ENCODE peak calls at places on chromosome 20, in six cellular contexts. H is KG1, Z is endothelial cell, M is neural crest cell, O is iris pigment epithelial cell, J is AG10803. X is an unnamed sample.

GRCh38 chr20:62921119-62921687 is 5.1 kb downstream of the DIDO1 start:
- DNase-seq in M (peak; percentile 61), H (no peak), O (peak; percentile 80), J (peak; percentile 43), Z (peak; percentile 70), X (peak; percentile 36)

GRCh38 chr20:38412877-38413577 is 22.1 kb downstream of the SNHG17 start:
- DNase-seq in Z (no peak), O (no peak), H (no peak), M (no peak), J (peak; percentile 60), X (no peak)

GRCh38 chr20:52889225-52889624 is 82.9 kb upstream of the TSHZ2 start:
- DNase-seq in J (peak; percentile 59), M (no peak), Z (no peak), O (peak; percentile 3), H (no peak), X (no peak)

GRCh38 chr20:50267041-50267865 is 76.6 kb downstream of the CEBPB start:
- DNase-seq in J (peak; percentile 89), O (no peak), M (no peak), H (no peak), Z (no peak), X (no peak)

GRCh38 chr20:51624157-51624731 is 81.7 kb upstream of the NFATC2 start:
- DNase-seq in Z (peak; percentile 83), O (peak; percentile 62), M (peak; percentile 82), H (peak; percentile 63), J (peak; percentile 52), X (peak; percentile 46)

GRCh38 chr20:49987868-49988690 is 5.3 kb downstream of the SNAI1 start:
- DNase-seq in J (no peak), M (no peak), H (no peak), Z (no peak), O (no peak), X (no peak)

GRCh38 chr20:58984691-58985090 is 3.6 kb downstream of the NELFCD start:
- DNase-seq in H (no peak), Z (no peak), J (no peak), M (no peak), O (no peak), X (no peak)

GRCh38 chr20:10555865-10556308 is 117.9 kb downstream of the JAG1 start:
- DNase-seq in Z (no peak), H (no peak), J (peak; percentile 74), O (peak; percentile 77), M (no peak), X (no peak)

GRCh38 chr20:59010321-59010994 is 3.4 kb upstream of the CTSZ start:
- DNase-seq in M (no peak), J (no peak), Z (peak; percentile 9), O (no peak), H (no peak), X (no peak)

GRCh38 chr20:58659841-58660240 is 8.8 kb downstream of the STX16 start:
- DNase-seq in Z (no peak), H (no peak), O (no peak), J (no peak), M (no peak), X (no peak)

GRCh38 chr20:58618694-58619540 is 32.2 kb upstream of the STX16 start:
- DNase-seq in Z (no peak), J (peak; percentile 88), H (no peak), O (peak; percentile 82), M (no peak), X (no peak)

GRCh38 chr20:11035211-11035610 is 361.4 kb upstream of the JAG1 start:
- DNase-seq in H (no peak), M (no peak), O (peak; percentile 58), Z (no peak), J (no peak), X (no peak)

GRCh38 chr20:4726710-4727391 is 5.1 kb downstream of the PRND start:
- DNase-seq in Z (no peak), J (peak; percentile 70), O (peak; percentile 78), M (no peak), H (no peak), X (no peak)

GRCh38 chr20:61900376-61901293 is 165.0 kb downstream of the TAF4 start:
- DNase-seq in J (no peak), M (no peak), O (no peak), Z (no peak), H (no peak), X (no peak)

GRCh38 chr20:60249436-60249835 is 291.2 kb downstream of the CDH26 start:
- DNase-seq in H (no peak), J (peak; percentile 92), O (peak; percentile 73), Z (no peak), M (no peak), X (no peak)

GRCh38 chr20:60055740-60056139 is 97.5 kb downstream of the CDH26 start:
- DNase-seq in J (peak; percentile 34), H (peak; percentile 80), O (peak; percentile 35), Z (no peak), M (no peak), X (no peak)

GRCh38 chr20:51470907-51471411 is 71.6 kb downstream of the NFATC2 start:
- DNase-seq in O (no peak), Z (no peak), J (no peak), M (no peak), H (no peak), X (no peak)

GRCh38 chr20:37714973-37715657 is 21.3 kb downstream of the CTNNBL1 start:
- DNase-seq in O (peak; percentile 84), J (peak; percentile 38), Z (no peak), H (peak; percentile 7), M (no peak), X (no peak)

GRCh38 chr20:63639093-63639860 is 12.4 kb upstream of the GMEB2 start:
- DNase-seq in H (no peak), J (no peak), M (no peak), Z (no peak), O (no peak), X (no peak)

GRCh38 chr20:46720019-46720418 is 10.6 kb downstream of the SLC2A10 start:
- DNase-seq in H (no peak), M (no peak), J (no peak), O (no peak), Z (no peak), X (no peak)

GRCh38 chr20:313948-314347 is 11.4 kb upstream of the SOX12 start:
- DNase-seq in O (peak; percentile 76), H (no peak), J (peak; percentile 73), Z (no peak), M (no peak), X (no peak)

GRCh38 chr20:11041396-11041795 is 367.6 kb upstream of the JAG1 start:
- DNase-seq in Z (no peak), M (no peak), J (no peak), O (peak; percentile 59), H (no peak), X (no peak)

GRCh38 chr20:3123542-3123941 is 36.1 kb downstream of the FASTKD5 start:
- DNase-seq in H (no peak), O (no peak), M (no peak), Z (no peak), J (no peak), X (no peak)

GRCh38 chr20:19876828-19877227 is 118.8 kb downstream of the RIN2 start:
- DNase-seq in M (no peak), O (no peak), J (no peak), Z (no peak), H (no peak), X (no peak)

GRCh38 chr20:46757754-46758678 is 48.6 kb downstream of the SLC2A10 start:
- DNase-seq in O (peak; percentile 31), M (peak; percentile 62), J (peak; percentile 49), H (peak; percentile 1), Z (peak; percentile 56), X (peak; percentile 40)

GRCh38 chr20:5513975-5514516 is 197.3 kb upstream of the PROKR2 start:
- DNase-seq in J (peak; percentile 16), O (peak; percentile 31), M (no peak), Z (no peak), H (no peak), X (no peak)

GRCh38 chr20:14568225-14568624 is 230.8 kb upstream of the FLRT3 start:
- DNase-seq in J (peak; percentile 60), H (no peak), O (no peak), Z (no peak), M (no peak), X (no peak)

GRCh38 chr20:54497931-54498718 is 22.7 kb downstream of the DOK5 start:
- DNase-seq in H (no peak), O (peak; percentile 5), J (peak; percentile 3), M (no peak), Z (no peak), X (no peak)

GRCh38 chr20:18156045-18156444 is 18.4 kb downstream of the KAT14 start:
- DNase-seq in J (no peak), M (no peak), O (no peak), Z (no peak), H (no peak), X (no peak)

GRCh38 chr20:46348231-46348803 is 40.0 kb upstream of the CDH22 start:
- DNase-seq in Z (peak; percentile 46), O (peak; percentile 55), M (peak; percentile 24), H (no peak), J (peak; percentile 33), X (peak; percentile 48)

GRCh38 chr20:10573273-10573950 is 100.4 kb downstream of the JAG1 start:
- DNase-seq in J (no peak), Z (no peak), M (no peak), O (peak; percentile 30), H (no peak), X (no peak)

GRCh38 chr20:7695622-7696021 is 244.6 kb downstream of the HAO1 start:
- DNase-seq in M (no peak), J (peak; percentile 69), Z (no peak), O (peak; percentile 70), H (no peak), X (no peak)

GRCh38 chr20:50930139-50931047 is 844 bp downstream of the ADNP start:
- DNase-seq in Z (peak; percentile 39), M (peak; percentile 18), H (no peak), O (peak; percentile 8), J (no peak), X (no peak)

GRCh38 chr20:11902264-11902663 is 15.4 kb upstream of the BTBD3 start:
- DNase-seq in M (no peak), H (no peak), O (peak; percentile 88), J (peak; percentile 76), Z (no peak), X (no peak)